ENCODE peak calls at places on chromosomes 3 and 15, in six cellular contexts. T is SK-N-SH, W is GM12878, Z is HepG2, F is K562, P is H1. E is an unnamed sample.

GRCh38 chr15:61070111-61070901 is 158.8 kb downstream of the RORA start:
- DNase-seq in W (no peak), F (no peak), P (no peak), Z (no peak), T (no peak), E (no peak)

GRCh38 chr3:159319156-159319555 is 517.3 kb downstream of the MFSD1 start:
- DNase-seq in Z (no peak), P (no peak), T (no peak), W (no peak), F (no peak), E (no peak)

GRCh38 chr3:9569054-9569453 is 15.4 kb upstream of the LHFPL4 start:
- DNase-seq in T (no peak), F (no peak), W (no peak), P (no peak), Z (no peak), E (no peak)

GRCh38 chr3:184039414-184039813 is 7.9 kb downstream of the HTR3D start:
- DNase-seq in Z (no peak), T (no peak), P (no peak), W (no peak), F (no peak), E (peak; percentile 80)

GRCh38 chr15:101526890-101527289 is 37.4 kb upstream of the PCSK6 start:
- DNase-seq in T (no peak), F (no peak), W (no peak), P (peak; percentile 37), Z (no peak), E (no peak)

GRCh38 chr3:59857589-59858346 is 807.9 kb upstream of the CFAP20DC start:
- DNase-seq in T (peak; percentile 62), Z (peak; percentile 70), W (peak; percentile 17), P (peak; percentile 82), F (peak; percentile 41), E (peak; percentile 72)

GRCh38 chr3:183244981-183245476 is 8.0 kb upstream of the B3GNT5 start:
- DNase-seq in Z (no peak), W (no peak), P (peak; percentile 44), F (no peak), T (no peak), E (no peak)

GRCh38 chr15:31268108-31268501 is 58.5 kb upstream of the KLF13 start:
- DNase-seq in P (no peak), T (no peak), F (no peak), W (no peak), Z (no peak), E (peak; percentile 84)

GRCh38 chr3:148006508-148006907 is 597.3 kb downstream of the ZIC1 start:
- DNase-seq in F (no peak), T (no peak), Z (no peak), P (no peak), W (no peak), E (no peak)

GRCh38 chr3:27905625-27906024 is 183.5 kb upstream of the EOMES start:
- DNase-seq in W (no peak), P (no peak), Z (no peak), T (no peak), F (no peak), E (no peak)

GRCh38 chr3:39501982-39502837 is 34.7 kb downstream of the MOBP start:
- DNase-seq in Z (no peak), T (peak; percentile 76), P (no peak), F (no peak), W (no peak), E (no peak)

GRCh38 chr3:105869531-105869833 is 670 bp upstream of the CBLB start:
- DNase-seq in Z (no peak), W (no peak), F (no peak), P (no peak), T (no peak), E (no peak)

GRCh38 chr3:126475411-126476114 is at the start of gene ZXDC:
- DNase-seq in T (peak; percentile 100), Z (peak; percentile 82), P (peak; percentile 94), W (peak; percentile 70), F (peak; percentile 96), E (peak; percentile 86)

GRCh38 chr15:63104727-63105126 is 16.9 kb upstream of the LACTB start:
- DNase-seq in W (no peak), Z (no peak), F (no peak), P (no peak), T (no peak), E (peak; percentile 46)

GRCh38 chr3:164879201-164879600 is 199.1 kb downstream of the SI start:
- DNase-seq in Z (no peak), T (no peak), W (no peak), F (no peak), P (no peak), E (no peak)

GRCh38 chr3:62252614-62253147 is 120.7 kb downstream of the FEZF2 start:
- DNase-seq in Z (no peak), F (no peak), W (no peak), P (no peak), T (no peak), E (no peak)

GRCh38 chr3:62246985-62247384 is 126.4 kb downstream of the FEZF2 start:
- DNase-seq in T (no peak), F (no peak), Z (no peak), W (no peak), P (no peak), E (no peak)

GRCh38 chr3:62246094-62246493 is 127.3 kb downstream of the FEZF2 start:
- DNase-seq in F (no peak), Z (no peak), W (no peak), T (no peak), P (no peak), E (no peak)

GRCh38 chr3:62249855-62250543 is 123.4 kb downstream of the FEZF2 start:
- DNase-seq in P (no peak), Z (no peak), F (no peak), W (no peak), T (peak; percentile 19), E (no peak)

DNA sequence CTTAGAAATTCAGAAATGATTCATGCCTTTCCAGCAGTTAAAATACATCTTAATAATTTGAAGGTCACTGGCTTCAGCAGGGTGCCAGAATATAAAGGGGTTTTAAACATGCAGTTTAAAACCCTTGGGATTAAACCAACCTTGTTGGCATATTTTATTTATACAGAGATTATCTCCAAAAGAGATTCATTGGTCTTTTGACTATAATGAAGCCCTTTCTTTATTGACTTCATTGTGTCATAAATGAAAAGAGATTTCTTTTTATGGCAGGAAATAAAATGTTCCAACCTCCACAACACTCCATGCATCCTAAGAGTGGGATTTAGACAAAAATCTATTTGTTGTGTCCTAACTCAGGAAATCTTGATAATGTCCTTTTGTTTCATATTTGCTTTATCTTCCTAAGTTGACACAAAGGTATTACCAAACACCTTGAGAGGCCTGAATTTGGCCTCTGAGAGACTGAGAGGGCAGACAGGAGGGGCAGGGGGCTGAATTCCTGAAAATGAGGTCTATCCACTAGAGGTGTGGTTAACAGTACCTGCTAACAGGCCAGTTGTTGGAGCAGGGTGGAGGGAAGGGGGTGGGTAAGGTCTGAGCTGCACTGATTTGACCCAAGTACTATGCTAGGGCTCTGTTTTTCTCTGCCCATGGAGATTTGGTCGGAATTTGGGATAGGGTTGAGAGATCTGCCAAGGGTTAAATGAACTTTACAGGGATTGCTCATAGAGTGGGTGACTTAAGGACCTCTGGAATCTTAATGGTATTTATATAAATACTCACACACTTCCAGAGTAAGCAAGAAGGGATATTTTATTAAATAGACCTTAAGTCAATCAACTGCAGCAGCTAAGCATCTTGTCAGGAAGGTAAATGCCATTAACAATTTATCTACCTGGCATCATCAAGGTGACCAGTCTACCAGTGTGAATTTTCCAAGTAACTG is 124.2 kb downstream of the FEZF2 start:
- DNase-seq in F (no peak), W (no peak), P (no peak), T (no peak), Z (no peak), E (no peak)
- TF ChIP-seq GABPA in F (no peak), W (no peak), P (no peak), T (no peak), Z (no peak), E (no peak)

DNA sequence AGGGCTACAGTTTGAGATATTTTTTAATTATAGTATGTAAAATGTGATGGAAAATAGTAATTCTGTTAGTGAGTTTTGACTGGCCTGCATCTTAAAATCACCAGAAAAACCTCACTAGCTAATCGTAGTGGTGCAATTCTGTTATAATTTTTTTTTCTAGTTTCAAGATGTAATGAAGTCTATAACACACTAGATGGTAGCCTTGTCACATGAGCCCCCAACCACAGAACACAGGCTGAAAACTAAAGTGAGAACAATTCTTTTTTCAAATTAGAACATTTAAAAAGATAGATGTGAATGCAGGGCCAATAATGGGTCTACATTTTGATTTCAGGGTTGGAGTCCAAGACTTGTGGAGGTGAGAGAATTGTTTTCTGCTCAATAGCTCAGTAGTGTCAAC is 83.3 kb upstream of the KCNH8 start:
- DNase-seq in F (no peak), P (no peak), T (peak; percentile 31), W (no peak), Z (peak; percentile 10), E (no peak)
- H3K4me3 ChIP-seq in F (no peak overlapping the region), P (no peak overlapping the region), T (no peak overlapping the region), W (no peak overlapping the region), Z (no peak overlapping the region), E (no peak overlapping the region)

GRCh38 chr3:122322095-122323075 is 2.7 kb upstream of the CSTA start:
- DNase-seq in P (no peak), F (no peak), T (no peak), W (no peak), Z (no peak), E (peak; percentile 80)
- TF ChIP-seq GABPA in P (no peak), F (no peak), T (no peak), W (peak; percentile 6), Z (no peak), E (no peak)

GRCh38 chr3:8529738-8530525 is 28.3 kb downstream of the LMCD1 start:
- DNase-seq in W (no peak), Z (no peak), F (no peak), T (no peak), P (no peak), E (peak; percentile 47)

GRCh38 chr3:8537440-8537839 is 35.8 kb downstream of the LMCD1 start:
- DNase-seq in W (no peak), P (no peak), F (no peak), Z (no peak), T (no peak), E (no peak)

GRCh38 chr3:8536106-8537052 is 34.8 kb downstream of the LMCD1 start:
- DNase-seq in Z (no peak), T (no peak), F (no peak), W (no peak), P (no peak), E (no peak)

GRCh38 chr3:8529197-8529637 is 27.6 kb downstream of the LMCD1 start:
- DNase-seq in T (peak; percentile 52), W (no peak), P (no peak), F (no peak), Z (peak; percentile 59), E (no peak)

GRCh38 chr3:8532251-8532831 is 30.7 kb downstream of the LMCD1 start:
- DNase-seq in Z (no peak), T (no peak), F (no peak), P (no peak), W (no peak), E (no peak)
- H3K4me3 ChIP-seq in Z (no peak overlapping the region), T (no peak overlapping the region), F (no peak overlapping the region), P (no peak overlapping the region), W (no peak overlapping the region), E (no peak overlapping the region)